ENCODE peak calls at places on chromosomes 16 and 17, in five cellular contexts. H, A, U, R and O are unnamed samples.
A peak's percentile ranks its signal among the peaks of the same experiment; 100 is the strongest.

GRCh38 chr17:78329263-78330059 is 30.4 kb downstream of the SOCS3 start:
- DNase-seq in H (no peak), A (no peak), U (peak; percentile 80), R (no peak), O (no peak)

GRCh38 chr16:50473375-50473945 is 74.7 kb upstream of the NKD1 start:
- DNase-seq in H (no peak), A (no peak), U (peak; percentile 56), R (no peak), O (no peak)

GRCh38 chr16:87411375-87412271 is 19.5 kb downstream of the MAP1LC3B start:
- DNase-seq in H (no peak), A (no peak), U (no peak), R (no peak), O (no peak)

GRCh38 chr17:76072149-76072858 is at the start of gene SRP68:
- DNase-seq in H (peak; percentile 96), A (peak; percentile 91), U (peak; percentile 93), R (peak; percentile 94), O (peak; percentile 90)

GRCh38 chr17:34300652-34301390 is 15.3 kb downstream of the CCL11 start:
- DNase-seq in H (no peak), A (no peak), U (no peak), R (peak; percentile 44), O (no peak)

GRCh38 chr16:83068686-83069085 is 441.9 kb downstream of the CDH13 start:
- DNase-seq in H (no peak), A (no peak), U (no peak), R (peak; percentile 91), O (no peak)

GRCh38 chr17:64441772-64442549 is 7.0 kb upstream of the MILR1 start:
- DNase-seq in H (no peak), A (no peak), U (no peak), R (peak; percentile 74), O (no peak)

GRCh38 chr17:50882851-50883250 is 16.7 kb upstream of the TOB1 start:
- DNase-seq in H (no peak), A (no peak), U (peak; percentile 79), R (no peak), O (no peak)

GRCh38 chr16:84459941-84460405 is 44.5 kb downstream of the MEAK7 start:
- DNase-seq in H (no peak), A (no peak), U (no peak), R (no peak), O (no peak)

GRCh38 chr17:76176701-76177574 is 35.9 kb upstream of the FOXJ1 start:
- DNase-seq in H (no peak), A (no peak), U (no peak), R (no peak), O (no peak)

DNA sequence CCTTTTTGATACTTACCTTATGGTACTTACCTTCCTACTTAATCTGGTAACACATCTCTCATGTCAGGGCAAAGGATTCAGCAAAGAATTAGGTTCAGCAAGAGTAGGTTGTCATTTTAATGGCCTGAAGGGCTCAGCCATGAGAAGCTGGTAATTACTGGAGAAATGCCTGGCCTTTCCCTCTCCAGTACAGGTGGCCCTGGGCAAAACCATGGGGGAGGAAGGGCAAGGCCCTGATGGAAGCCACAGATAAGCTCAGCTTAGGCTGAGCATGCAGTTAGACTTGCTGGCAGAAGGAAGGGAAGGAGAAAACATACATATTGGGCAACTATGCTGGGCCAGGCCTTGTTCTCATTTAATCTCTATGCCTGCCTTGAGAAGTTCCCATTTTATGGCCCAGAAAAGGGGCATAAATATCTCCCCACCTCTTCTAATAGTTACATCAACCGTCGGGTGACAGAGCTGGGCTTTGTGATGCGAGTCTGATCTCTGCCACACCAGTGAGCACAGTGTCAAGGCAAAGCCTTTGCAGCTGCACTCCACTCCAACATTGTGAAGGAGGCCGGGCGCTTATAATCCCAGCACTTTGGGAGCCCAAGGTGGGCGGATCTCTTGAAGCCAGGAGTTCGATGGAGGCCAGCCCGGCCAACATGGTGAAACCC is 18.7 kb downstream of the CYB5D2 start:
- DNase-seq in H (peak; percentile 52), A (no peak), U (no peak), R (no peak), O (no peak)
- H2AFZ ChIP-seq in H (no peak overlapping the region), A (no peak overlapping the region), U (peak overlapping the region; percentile 18), R (no peak overlapping the region), O (no peak overlapping the region)

GRCh38 chr17:58384900-58385299 is 32.4 kb downstream of the RNF43 start:
- DNase-seq in H (no peak), A (no peak), U (no peak), R (no peak), O (no peak)
- H3K4me2 ChIP-seq in H (no peak overlapping the region), A (no peak overlapping the region), U (no peak overlapping the region), R (no peak overlapping the region), O (no peak overlapping the region)

GRCh38 chr16:70747703-70748631 is 53.0 kb downstream of the VAC14 start:
- DNase-seq in H (no peak), A (no peak), U (no peak), R (no peak), O (no peak)
- H3K27ac ChIP-seq in H (no peak overlapping the region), A (peak overlapping the region; percentile 42), U (no peak overlapping the region), R (no peak overlapping the region), O (no peak overlapping the region)

GRCh38 chr16:20761175-20761574 is 2.6 kb upstream of the ACSM3 start:
- DNase-seq in H (no peak), A (no peak), U (no peak), R (no peak), O (no peak)

GRCh38 chr16:20763461-20764232 is at the start of gene ACSM3:
- DNase-seq in H (peak; percentile 52), A (peak; percentile 55), U (peak; percentile 81), R (peak; percentile 46), O (peak; percentile 89)

GRCh38 chr16:20760346-20760745 is 3.5 kb upstream of the ACSM3 start:
- DNase-seq in H (no peak), A (no peak), U (no peak), R (no peak), O (peak; percentile 9)

GRCh38 chr16:20765732-20766131 is 1.9 kb downstream of the ACSM3 start:
- DNase-seq in H (no peak), A (no peak), U (no peak), R (no peak), O (no peak)

GRCh38 chr16:20762404-20763123 is 1.2 kb upstream of the ACSM3 start:
- DNase-seq in H (no peak), A (no peak), U (no peak), R (no peak), O (no peak)
- H2AFZ ChIP-seq in H (no peak overlapping the region), A (no peak overlapping the region), U (peak overlapping the region; percentile 91), R (no peak overlapping the region), O (no peak overlapping the region)

GRCh38 chr16:53111078-53111776 is 56.4 kb downstream of the CHD9 start:
- DNase-seq in H (no peak), A (no peak), U (peak; percentile 21), R (no peak), O (no peak)
- H3K4me2 ChIP-seq in H (peak overlapping the region; percentile 21), A (no peak overlapping the region), U (no peak overlapping the region), R (no peak overlapping the region), O (peak overlapping the region; percentile 18)

GRCh38 chr17:67431210-67432015 is 54.3 kb downstream of the PITPNC1 start:
- DNase-seq in H (no peak), A (no peak), U (peak; percentile 92), R (peak; percentile 47), O (no peak)
- H3K27ac ChIP-seq in H (no peak overlapping the region), A (no peak overlapping the region), U (peak overlapping the region; percentile 99), R (peak overlapping the region; percentile 23), O (no peak overlapping the region)

GRCh38 chr16:52680993-52681392 is 134.1 kb upstream of the TOX3 start:
- DNase-seq in H (no peak), A (no peak), U (no peak), R (no peak), O (no peak)
- H2AFZ ChIP-seq in H (no peak overlapping the region), A (no peak overlapping the region), U (no peak overlapping the region), R (no peak overlapping the region), O (no peak overlapping the region)

DNA sequence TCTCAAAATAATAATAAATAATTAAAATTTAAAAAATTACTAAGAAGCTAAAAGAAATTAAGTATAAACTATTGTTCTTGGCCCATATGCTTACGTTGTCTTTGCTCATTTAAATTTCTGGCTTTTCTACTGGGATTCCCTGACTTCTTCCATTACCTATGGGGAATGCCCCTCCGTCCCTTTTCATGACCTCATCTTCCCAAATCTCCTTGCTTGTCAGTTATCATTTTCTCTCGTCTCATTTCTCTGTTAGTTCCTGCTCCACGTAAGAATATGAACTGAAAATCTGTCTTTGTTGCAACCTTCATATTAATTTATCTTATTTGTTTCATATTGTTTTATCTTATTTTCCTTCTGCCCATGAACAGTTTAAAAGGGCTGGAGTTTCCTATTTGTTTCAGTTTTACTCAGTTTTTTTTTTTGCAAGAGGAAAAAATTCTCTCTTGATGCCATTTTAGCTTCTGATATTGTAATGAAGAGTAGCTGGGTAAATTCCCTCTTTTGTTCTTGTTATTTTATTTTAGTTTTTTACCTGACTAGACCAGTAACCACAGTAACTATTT is 2.5 kb upstream of the DNAJA2 start:
- DNase-seq in H (no peak), A (no peak), U (no peak), R (no peak), O (no peak)
- H3K4me2 ChIP-seq in H (no peak overlapping the region), A (no peak overlapping the region), U (no peak overlapping the region), R (no peak overlapping the region), O (peak overlapping the region; percentile 39)